ENCODE peak calls at places on chromosome 7, in ten cellular contexts. T, W, M, K, E, C, I, Y, V and J are unnamed samples.

GRCh38 chr7:100894860-100895700 is 608 bp downstream of the ACHE start:
- DNase-seq in T (no peak), W (no peak), M (peak), K (peak), E (no peak), C (peak), I (peak), Y (no peak), V (peak), J (no peak)

GRCh38 chr7:73442903-73443542 is 9.4 kb downstream of the FZD9 start:
- DNase-seq in T (no peak), W (peak), M (no peak), K (no peak), E (no peak), C (no peak), I (no peak), Y (no peak), V (no peak), J (no peak)

GRCh38 chr7:30764030-30764991 is 6.9 kb upstream of the MINDY4 start:
- DNase-seq in T (no peak), W (peak), M (no peak), K (peak), E (peak), C (peak), I (no peak), Y (peak), V (no peak), J (no peak)

GRCh38 chr7:75888464-75889222 is 9.8 kb downstream of the RHBDD2 start:
- DNase-seq in T (no peak), W (no peak), M (no peak), K (peak), E (no peak), C (no peak), I (no peak), Y (no peak), V (no peak), J (no peak)

GRCh38 chr7:27510550-27510949 is 152.1 kb downstream of the HIBADH start:
- DNase-seq in T (no peak), W (no peak), M (no peak), K (no peak), E (no peak), C (no peak), I (no peak), Y (no peak), V (no peak), J (no peak)

GRCh38 chr7:122885583-122886356 is 490 bp downstream of the CADPS2 start:
- DNase-seq in T (no peak), W (no peak), M (peak), K (peak), E (peak), C (peak), I (peak), Y (no peak), V (peak), J (peak)

GRCh38 chr7:70182516-70182915 is 584.2 kb downstream of the AUTS2 start:
- DNase-seq in T (no peak), W (no peak), M (no peak), K (no peak), E (no peak), C (no peak), I (no peak), Y (no peak), V (no peak), J (no peak)

GRCh38 chr7:103445228-103446020 is 583 bp downstream of the SLC26A5 start:
- DNase-seq in T (no peak), W (no peak), M (peak), K (no peak), E (peak), C (peak), I (peak), Y (no peak), V (peak), J (no peak)

GRCh38 chr7:52410032-52410431 is 625.4 kb upstream of the POM121L12 start:
- DNase-seq in T (no peak), W (no peak), M (no peak), K (no peak), E (no peak), C (no peak), I (no peak), Y (no peak), V (no peak), J (no peak)

GRCh38 chr7:16753932-16754571 is 497 bp downstream of the TSPAN13 start:
- DNase-seq in T (no peak), W (no peak), M (peak), K (peak), E (no peak), C (peak), I (peak), Y (no peak), V (peak), J (no peak)

GRCh38 chr7:133053321-133053891 is 28.5 kb downstream of the CHCHD3 start:
- DNase-seq in T (no peak), W (no peak), M (no peak), K (no peak), E (peak), C (peak), I (no peak), Y (peak), V (no peak), J (peak)

GRCh38 chr7:101862280-101863220 is 45.1 kb downstream of the CUX1 start:
- DNase-seq in T (no peak), W (no peak), M (peak), K (no peak), E (peak), C (no peak), I (no peak), Y (no peak), V (peak), J (no peak)

GRCh38 chr7:26293569-26294308 is 2.1 kb downstream of the SNX10 start:
- DNase-seq in T (no peak), W (no peak), M (no peak), K (no peak), E (no peak), C (no peak), I (no peak), Y (no peak), V (no peak), J (no peak)

GRCh38 chr7:36305648-36306047 is 84.0 kb upstream of the ANLN start:
- DNase-seq in T (no peak), W (peak), M (no peak), K (no peak), E (no peak), C (no peak), I (no peak), Y (no peak), V (no peak), J (no peak)

GRCh38 chr7:26987338-26987737 is 108.5 kb downstream of the HOXA1 start:
- DNase-seq in T (no peak), W (no peak), M (no peak), K (no peak), E (no peak), C (no peak), I (no peak), Y (no peak), V (no peak), J (no peak)